ENCODE peak calls at places on chromosomes 3 and 15, in four cellular contexts. L, D, W and M are unnamed samples.

GRCh38 chr3:78633626-78634025 is 1134.2 kb downstream of the ROBO1 start:
- DNase-seq in W (no peak), D (peak), L (no peak), M (no peak)

GRCh38 chr15:65914981-65915925 is 46.0 kb downstream of the RAB11A start:
- DNase-seq in D (no peak), L (no peak), W (no peak), M (no peak)

GRCh38 chr3:132004571-132004970 is 30.2 kb downstream of the CPNE4 start:
- DNase-seq in D (no peak), W (no peak), L (no peak), M (no peak)

GRCh38 chr15:52013151-52013791 is 5.7 kb upstream of the MAPK6 start:
- DNase-seq in W (no peak), L (no peak), D (peak), M (no peak)

GRCh38 chr15:73983211-73983727 is 8.8 kb downstream of the STOML1 start:
- DNase-seq in L (peak), W (peak), D (no peak), M (no peak)

GRCh38 chr3:146078031-146078430 is 83.0 kb downstream of the PLOD2 start:
- DNase-seq in D (no peak), L (no peak), W (no peak), M (no peak)

GRCh38 chr15:98946301-98947255 is 61.0 kb downstream of the PGPEP1L start:
- DNase-seq in L (no peak), D (no peak), W (no peak), M (no peak)

GRCh38 chr15:62904511-62904910 is 138.0 kb upstream of the TPM1 start:
- DNase-seq in W (no peak), D (no peak), L (no peak), M (no peak)

GRCh38 chr3:16828815-16829214 is 55.9 kb upstream of the PLCL2 start:
- DNase-seq in W (no peak), L (no peak), D (peak), M (peak)
- TF ChIP-seq CTCF in W (peak), L (no peak), D (peak), M (peak)

GRCh38 chr3:128746881-128747280 is 20.9 kb downstream of the RAB7A start:
- DNase-seq in W (no peak), L (no peak), D (no peak), M (no peak)

GRCh38 chr3:128748527-128748926 is 22.5 kb downstream of the RAB7A start:
- DNase-seq in L (no peak), W (no peak), D (no peak), M (no peak)

GRCh38 chr3:128742821-128743594 is 17.0 kb downstream of the RAB7A start:
- DNase-seq in W (no peak), L (no peak), D (no peak), M (no peak)

GRCh38 chr3:128749035-128749434 is 23.1 kb downstream of the RAB7A start:
- DNase-seq in W (no peak), L (no peak), D (no peak), M (no peak)

DNA sequence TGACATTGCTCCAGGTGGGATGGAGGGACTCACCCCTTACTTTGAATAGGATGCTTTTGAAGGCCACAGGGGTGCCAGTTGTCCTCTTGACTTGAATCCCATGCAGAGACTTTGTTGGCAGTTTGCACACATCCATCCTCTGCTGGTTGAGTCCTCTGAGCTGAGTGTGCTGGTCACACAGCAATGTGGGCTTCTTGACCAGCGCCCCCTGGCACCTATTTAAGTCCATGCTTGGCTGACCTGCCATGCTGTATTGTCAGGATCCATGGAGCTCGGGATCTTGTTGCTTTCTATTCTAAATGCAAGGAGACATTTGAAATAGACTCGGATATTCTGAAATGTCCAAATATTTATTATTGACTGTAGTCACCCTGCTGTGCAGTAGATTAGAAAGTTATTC is 19.8 kb downstream of the RAB7A start:
- DNase-seq in W (no peak), L (no peak), D (no peak), M (no peak)
- TF ChIP-seq CTCF in W (no peak), L (no peak), D (no peak), M (no peak)

GRCh38 chr3:58563386-58564035 is 13.7 kb downstream of the FAM107A start:
- DNase-seq in L (no peak), D (no peak), W (no peak), M (no peak)

GRCh38 chr3:58564054-58564453 is 13.1 kb downstream of the FAM107A start:
- DNase-seq in L (no peak), D (no peak), W (no peak), M (no peak)

GRCh38 chr3:58559586-58559985 is 17.6 kb downstream of the FAM107A start:
- DNase-seq in D (no peak), L (no peak), W (no peak), M (no peak)

GRCh38 chr3:58562498-58562897 is 14.7 kb downstream of the FAM107A start:
- DNase-seq in W (no peak), L (no peak), D (no peak), M (no peak)

GRCh38 chr3:58560771-58561311 is 16.4 kb downstream of the FAM107A start:
- DNase-seq in L (no peak), W (no peak), D (no peak), M (no peak)
- TF ChIP-seq CTCF in L (no peak), W (peak), D (no peak), M (no peak)

DNA sequence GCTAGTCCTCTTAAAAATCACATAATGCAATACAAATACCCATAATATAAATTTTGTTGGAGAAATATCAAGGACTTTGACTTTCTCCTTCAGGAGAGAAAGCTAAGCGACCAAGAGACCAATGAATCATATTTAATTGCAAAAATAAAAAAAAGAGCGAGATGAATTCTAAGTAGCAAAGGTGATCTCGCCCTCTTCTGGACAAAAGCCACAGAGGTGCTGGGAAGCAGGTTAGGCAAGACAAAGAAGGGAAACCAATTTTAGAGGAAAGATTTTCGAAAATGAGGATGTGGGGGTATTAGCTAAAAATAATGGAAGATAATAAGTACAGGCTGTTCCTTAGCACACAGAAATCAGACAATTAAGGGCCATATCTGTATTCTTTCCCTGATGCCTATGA is 111.4 kb upstream of the PLAAT1 start:
- DNase-seq in L (no peak), W (no peak), D (no peak), M (no peak)
- TF ChIP-seq CTCF in L (no peak), W (no peak), D (no peak), M (no peak)

GRCh38 chr15:34472947-34473346 is 35.3 kb upstream of the GOLGA8A start:
- DNase-seq in W (no peak), D (no peak), L (no peak), M (no peak)
- TF ChIP-seq CTCF in W (no peak), D (no peak), L (no peak), M (no peak)

GRCh38 chr15:79213650-79214049 is 68.9 kb upstream of the ANKRD34C start:
- DNase-seq in W (no peak), L (no peak), D (no peak), M (no peak)

GRCh38 chr15:79221696-79222095 is 60.8 kb upstream of the ANKRD34C start:
- DNase-seq in L (no peak), D (no peak), W (no peak), M (no peak)

GRCh38 chr15:79219393-79220056 is 63.0 kb upstream of the ANKRD34C start:
- DNase-seq in D (no peak), L (no peak), W (no peak), M (no peak)

GRCh38 chr15:79218588-79219200 is 63.8 kb upstream of the ANKRD34C start:
- DNase-seq in L (no peak), W (peak), D (no peak), M (no peak)
- TF ChIP-seq CTCF in L (no peak), W (peak), D (peak), M (peak)

GRCh38 chr3:50356553-50356952 is 2.8 kb downstream of the TMEM115 start:
- DNase-seq in L (no peak), W (no peak), D (no peak), M (no peak)
- TF ChIP-seq CTCF in L (no peak), W (no peak), D (no peak), M (no peak)

GRCh38 chr3:127406309-127407025 is 118.6 kb upstream of the PRR20G start:
- DNase-seq in D (peak), W (peak), L (no peak), M (no peak)

GRCh38 chr3:127405791-127406190 is 117.9 kb upstream of the PRR20G start:
- DNase-seq in D (no peak), L (no peak), W (no peak), M (no peak)

GRCh38 chr3:127408684-127409420 is 121.0 kb upstream of the PRR20G start:
- DNase-seq in W (peak), L (no peak), D (peak), M (peak)

GRCh38 chr3:127408022-127408683 is 120.3 kb upstream of the PRR20G start:
- DNase-seq in W (peak), L (no peak), D (no peak), M (no peak)

GRCh38 chr3:127407026-127407939 is 119.4 kb upstream of the PRR20G start:
- DNase-seq in W (peak), L (no peak), D (no peak), M (no peak)
- TF ChIP-seq CTCF in W (no peak), L (no peak), D (no peak), M (no peak)

DNA sequence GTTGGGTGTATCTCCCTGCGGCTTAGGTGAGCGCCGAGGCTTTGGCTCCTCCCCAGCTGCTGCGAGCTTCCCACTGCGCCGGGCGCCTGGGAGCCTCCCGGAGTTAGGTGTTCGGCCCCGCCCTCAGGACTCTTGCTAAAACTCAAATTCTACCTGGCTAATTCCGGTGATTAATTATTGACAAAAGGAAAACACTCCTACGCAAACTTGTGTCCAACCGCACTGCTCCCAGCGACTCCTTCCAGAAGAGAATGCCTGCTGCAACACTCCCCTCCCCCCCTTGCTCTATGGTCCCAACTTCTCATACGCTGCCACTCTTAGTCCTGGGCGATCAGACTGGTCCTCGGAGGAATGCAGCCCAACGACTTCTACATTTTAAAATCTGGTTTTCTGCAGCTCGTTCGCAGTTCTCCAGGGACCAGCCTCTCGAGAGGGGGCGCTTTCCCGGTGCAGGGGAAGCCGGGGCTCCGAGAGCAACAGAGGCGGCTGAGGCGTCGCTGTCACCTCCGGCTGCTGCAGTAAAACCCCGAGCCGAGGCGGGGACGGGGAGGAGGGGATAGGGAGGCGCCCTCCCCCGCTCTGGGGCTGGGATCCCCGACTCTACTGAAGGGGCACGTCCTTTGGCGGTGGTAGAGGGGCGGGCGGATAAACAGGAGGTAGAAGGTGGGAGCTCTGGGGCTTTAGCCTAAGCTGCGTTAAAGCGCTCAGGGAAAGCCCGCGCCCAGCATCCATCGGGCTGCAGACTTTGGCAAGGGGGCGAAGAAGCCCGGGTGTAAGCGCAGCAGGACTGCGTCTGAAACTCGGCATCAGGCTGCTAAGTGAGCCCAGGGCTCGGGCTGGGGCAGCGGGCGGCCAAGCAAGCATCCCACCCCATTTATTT is at the start of gene SPTSSB:
- DNase-seq in W (peak), D (peak), L (no peak), M (peak)
- TF ChIP-seq CTCF in W (peak), D (peak), L (no peak), M (no peak)

DNA sequence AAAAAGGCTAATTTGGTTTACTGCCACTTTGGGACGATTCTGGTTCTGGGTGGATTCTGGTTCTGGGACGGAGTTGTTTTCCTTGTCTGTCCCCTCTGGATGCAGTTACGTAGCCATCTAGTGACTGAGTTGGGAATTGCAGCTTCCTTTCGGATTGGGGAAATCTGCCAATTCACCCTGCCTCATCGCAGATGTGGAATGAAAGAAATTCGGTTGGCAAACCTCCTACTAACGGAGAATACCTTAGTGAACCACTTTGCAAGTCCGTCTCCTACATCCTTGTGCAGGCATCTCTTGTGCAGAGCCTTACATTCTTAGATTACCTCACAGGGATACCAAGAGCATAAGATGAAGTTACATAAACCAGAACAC is 31.5 kb upstream of the AP4E1 start:
- DNase-seq in W (peak), D (peak), L (peak), M (peak)
- TF ChIP-seq CTCF in W (peak), D (peak), L (peak), M (peak)